ENCODE peak calls at places on chromosomes 12 and 14, in five cellular contexts. D is posterior cingulate gyrus, Y is suprapubic skin, W is HAP-1, Q is breast epithelium. B is an unnamed sample.

GRCh38 chr12:15701212-15701611 is 88.0 kb downstream of the EPS8 start:
- DNase-seq in D (no peak), Y (no peak), W (no peak), Q (no peak), B (no peak)

GRCh38 chr14:100348253-100348729 is 25.2 kb downstream of the SLC25A47 start:
- DNase-seq in D (no peak), Y (peak; percentile 21), W (no peak), Q (no peak), B (no peak)

GRCh38 chr12:120012067-120012621 is 23.1 kb downstream of the BICDL1 start:
- DNase-seq in W (peak; percentile 49), D (no peak), Q (no peak), Y (no peak), B (peak; percentile 35)

GRCh38 chr12:6301721-6302120 is 8.8 kb upstream of the PLEKHG6 start:
- DNase-seq in Q (no peak), D (no peak), Y (no peak), W (no peak), B (no peak)

GRCh38 chr12:105882404-105882803 is 256.4 kb downstream of the NUAK1 start:
- DNase-seq in Y (no peak), W (no peak), D (peak; percentile 67), Q (no peak), B (peak; percentile 55)

GRCh38 chr14:99560946-99561683 is 42.9 kb downstream of the CCDC85C start:
- DNase-seq in D (no peak), Y (no peak), Q (peak; percentile 70), W (no peak), B (no peak)

GRCh38 chr12:97308576-97309198 is 153.9 kb upstream of the RMST start:
- DNase-seq in Y (no peak), D (no peak), Q (no peak), W (peak; percentile 29), B (peak; percentile 72)

GRCh38 chr12:28172434-28173030 is 17.7 kb upstream of the CCDC91 start:
- DNase-seq in Y (no peak), Q (no peak), D (no peak), W (peak; percentile 46), B (peak; percentile 29)

GRCh38 chr12:122977153-122977552 is 2.1 kb downstream of the OGFOD2 start:
- DNase-seq in Y (no peak), Q (no peak), W (no peak), D (no peak), B (no peak)

GRCh38 chr12:45918818-45919217 is 71.6 kb downstream of the SCAF11 start:
- DNase-seq in D (no peak), Q (no peak), Y (no peak), W (no peak), B (no peak)

GRCh38 chr14:22388669-22389625 is 200.1 kb downstream of the DAD1 start:
- DNase-seq in W (no peak), Q (no peak), Y (no peak), D (peak; percentile 87), B (no peak)

GRCh38 chr12:14601692-14602091 is 34.0 kb upstream of the PLBD1 start:
- DNase-seq in Y (no peak), D (no peak), Q (no peak), W (no peak), B (no peak)

GRCh38 chr14:95935228-95935822 is 58.7 kb downstream of the TUNAR start:
- DNase-seq in D (no peak), Q (no peak), W (peak; percentile 74), Y (no peak), B (peak; percentile 9)

GRCh38 chr14:92613008-92613658 is 99.6 kb downstream of the RIN3 start:
- DNase-seq in W (peak; percentile 80), D (peak; percentile 80), Q (no peak), Y (no peak), B (peak; percentile 26)

GRCh38 chr14:65229431-65230286 is 127.3 kb upstream of the MAX start:
- DNase-seq in Y (peak; percentile 83), Q (no peak), W (peak; percentile 91), D (peak; percentile 86), B (peak; percentile 64)

GRCh38 chr14:61417890-61418455 is 96.6 kb downstream of the PRKCH start:
- DNase-seq in W (no peak), Y (no peak), Q (no peak), D (no peak), B (no peak)

GRCh38 chr14:76696361-76696760 is 64.9 kb upstream of the VASH1 start:
- DNase-seq in D (no peak), W (no peak), Y (no peak), Q (no peak), B (no peak)

GRCh38 chr12:122870867-122871664 is 24.9 kb downstream of the VPS37B start:
- DNase-seq in D (peak; percentile 89), Y (peak; percentile 79), Q (peak; percentile 81), W (no peak), B (no peak)

GRCh38 chr14:32081901-32082300 is 4.8 kb downstream of the ARHGAP5 start:
- DNase-seq in D (no peak), Y (no peak), W (no peak), Q (no peak), B (no peak)

GRCh38 chr14:74249433-74250375 is 10.5 kb downstream of the VSX2 start:
- DNase-seq in W (no peak), D (no peak), Y (no peak), Q (no peak), B (no peak)

GRCh38 chr12:41486718-41487117 is 298.6 kb downstream of the PDZRN4 start:
- DNase-seq in W (no peak), D (no peak), Q (no peak), Y (no peak), B (no peak)

GRCh38 chr12:93379432-93380308 is 1.9 kb downstream of the NUDT4 start:
- DNase-seq in Y (no peak), W (no peak), Q (no peak), D (no peak), B (peak; percentile 25)

GRCh38 chr12:124476011-124476400 is 91.4 kb downstream of the NCOR2 start:
- DNase-seq in W (no peak), Y (no peak), Q (no peak), D (no peak), B (no peak)

GRCh38 chr12:126086242-126086641 is 1021.0 kb downstream of the AACS start:
- DNase-seq in W (no peak), Y (no peak), D (no peak), Q (no peak), B (no peak)